ENCODE peak calls at places on chromosomes 11 and 22, in nine cellular contexts. V is thoracic aorta, C is bronchial epithelial cell, T is GM12865, U is cardiac muscle cell, X is kidney, F is AG10803, J is GM23338, L is body of pancreas. B is an unnamed sample.

GRCh38 chr11:120985718-120986569 is 38.0 kb upstream of the TBCEL start:
- DNase-seq in J (peak; percentile 79), C (peak; percentile 24), T (peak; percentile 30), X (peak; percentile 78), F (peak; percentile 45), U (peak; percentile 80), V (no peak), L (peak; percentile 70), B (no peak)

GRCh38 chr11:78952866-78953265 is 378.2 kb upstream of the NARS2 start:
- DNase-seq in T (no peak), U (no peak), V (no peak), L (no peak), C (no peak), J (no peak), X (no peak), F (no peak), B (no peak)

GRCh38 chr11:13269775-13270174 is 7.8 kb upstream of the BMAL1 start:
- DNase-seq in T (no peak), L (no peak), V (no peak), F (no peak), X (no peak), U (no peak), C (peak; percentile 74), J (no peak), B (no peak)

GRCh38 chr11:22567759-22568158 is 57.9 kb downstream of the FANCF start:
- DNase-seq in T (no peak), J (no peak), X (peak; percentile 39), U (no peak), V (no peak), C (no peak), F (no peak), L (no peak), B (no peak)

GRCh38 chr11:28835790-28836189 is 727.6 kb downstream of the METTL15 start:
- DNase-seq in C (peak; percentile 78), U (no peak), V (no peak), X (no peak), T (no peak), J (no peak), F (peak; percentile 75), L (no peak), B (peak; percentile 90)

GRCh38 chr11:10908215-10908990 is 50.5 kb upstream of the ZBED5 start:
- DNase-seq in T (no peak), C (no peak), F (peak; percentile 97), J (peak; percentile 74), L (peak; percentile 87), X (no peak), V (no peak), U (no peak), B (peak; percentile 97)

GRCh38 chr11:1401001-1401445 is 11.3 kb downstream of the BRSK2 start:
- DNase-seq in T (no peak), F (no peak), J (no peak), C (no peak), U (no peak), V (no peak), X (peak; percentile 49), L (no peak), B (no peak)

GRCh38 chr11:556175-556699 is 4.3 kb downstream of the LMNTD2 start:
- DNase-seq in C (no peak), J (peak; percentile 57), V (no peak), F (no peak), L (peak; percentile 46), T (no peak), U (peak; percentile 49), X (no peak), B (no peak)

GRCh38 chr11:34226210-34226609 is 120.8 kb downstream of the NAT10 start:
- DNase-seq in V (no peak), X (no peak), U (no peak), J (no peak), T (no peak), F (no peak), L (no peak), C (no peak), B (no peak)

GRCh38 chr11:34223907-34224306 is 118.5 kb downstream of the NAT10 start:
- DNase-seq in C (no peak), X (no peak), T (no peak), F (no peak), L (no peak), U (no peak), V (no peak), J (no peak), B (no peak)

GRCh38 chr11:34222030-34222429 is 116.6 kb downstream of the NAT10 start:
- DNase-seq in X (no peak), U (no peak), F (no peak), L (no peak), C (no peak), V (no peak), T (no peak), J (no peak), B (no peak)

GRCh38 chr11:34224434-34224966 is 119.1 kb downstream of the NAT10 start:
- DNase-seq in V (no peak), J (no peak), X (no peak), L (no peak), C (no peak), U (no peak), T (no peak), F (no peak), B (no peak)

GRCh38 chr11:34223021-34223813 is 117.8 kb downstream of the NAT10 start:
- DNase-seq in C (no peak), V (peak; percentile 30), X (peak; percentile 90), U (no peak), T (no peak), F (peak; percentile 87), L (peak; percentile 53), J (no peak), B (no peak)
- H3K4me3 ChIP-seq in C (no peak overlapping the region), V (peak overlapping the region; percentile 31), X (no peak overlapping the region), U (no peak overlapping the region), T (no peak overlapping the region), F (no peak overlapping the region), L (no peak overlapping the region), J (no peak overlapping the region), B (no peak overlapping the region)

GRCh38 chr11:118267486-118267885 is 3.4 kb upstream of the MPZL2 start:
- DNase-seq in C (peak; percentile 85), X (no peak), J (no peak), V (no peak), L (no peak), T (no peak), U (no peak), F (no peak), B (no peak)

GRCh38 chr11:118263109-118263508 is 988 bp downstream of the MPZL2 start:
- DNase-seq in L (peak; percentile 15), T (no peak), V (no peak), F (no peak), C (peak; percentile 13), X (no peak), U (no peak), J (no peak), B (no peak)

GRCh38 chr11:118264568-118265470 is 722 bp upstream of the MPZL2 start:
- DNase-seq in L (no peak), J (peak; percentile 22), X (no peak), U (no peak), V (no peak), T (no peak), C (peak; percentile 50), F (no peak), B (no peak)

GRCh38 chr11:118265954-118266353 is 1.9 kb upstream of the MPZL2 start:
- DNase-seq in C (peak; percentile 80), L (no peak), V (no peak), X (peak; percentile 88), U (no peak), J (no peak), T (no peak), F (no peak), B (no peak)

DNA sequence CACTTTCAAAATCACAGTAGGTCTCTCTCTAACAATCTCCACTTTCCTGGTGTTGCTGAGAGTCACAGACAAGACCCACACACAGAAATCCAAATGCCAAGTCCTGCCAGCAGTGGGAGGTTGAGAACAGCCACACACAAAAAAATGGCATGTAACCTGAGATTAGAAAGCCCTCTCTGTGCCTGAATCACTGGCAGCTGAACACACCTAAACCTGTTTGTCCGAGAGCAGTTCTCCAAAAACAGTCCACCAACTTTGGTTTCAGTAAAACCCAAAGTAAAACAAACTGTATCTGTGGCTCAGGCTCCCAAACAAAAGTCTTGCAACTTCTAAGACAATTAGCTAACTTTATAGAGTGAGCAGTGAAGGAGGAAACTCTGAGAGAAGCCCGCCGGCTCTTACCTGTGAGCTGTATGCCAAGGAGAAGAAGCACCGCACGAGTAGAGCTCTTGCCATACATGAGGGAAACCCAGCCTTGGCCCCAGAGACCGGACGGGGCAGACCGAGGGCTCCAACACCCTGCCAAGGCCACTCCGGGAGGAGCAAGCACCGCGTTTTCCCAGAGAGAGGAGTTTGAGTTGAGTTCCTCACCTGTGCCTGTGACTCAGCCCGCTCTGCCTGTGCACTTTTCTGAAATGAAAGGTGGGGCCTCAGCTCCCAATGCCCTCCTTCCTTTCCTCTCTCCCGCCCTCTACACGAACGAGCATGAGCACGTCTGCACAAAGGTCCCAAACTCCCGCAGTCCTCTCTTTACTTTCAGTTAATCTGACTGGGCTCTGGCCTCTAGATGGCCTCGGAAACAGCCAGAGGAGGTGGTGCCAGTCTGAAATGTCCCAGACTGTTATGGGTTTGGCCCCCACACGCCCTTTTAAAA is at the start of gene MPZL2:
- DNase-seq in T (no peak), C (peak; percentile 98), U (peak; percentile 17), X (peak; percentile 85), L (peak; percentile 85), F (no peak), J (peak; percentile 76), V (no peak), B (no peak)
- TF ChIP-seq CTCF in T (no peak), C (peak; percentile 38), U (no peak), X (no peak), L (no peak), F (no peak), J (no peak), V (no peak), B (no peak)

GRCh38 chr22:47310601-47311000 is 548.2 kb downstream of the TBC1D22A start:
- DNase-seq in T (no peak), X (no peak), C (peak; percentile 68), L (no peak), F (peak; percentile 16), V (no peak), J (no peak), U (no peak), B (no peak)
- H3K4me3 ChIP-seq in T (no peak overlapping the region), X (no peak overlapping the region), C (no peak overlapping the region), L (no peak overlapping the region), F (no peak overlapping the region), V (no peak overlapping the region), J (no peak overlapping the region), U (no peak overlapping the region), B (no peak overlapping the region)

GRCh38 chr11:59846556-59846955 is 1.3 kb upstream of the CBLIF start:
- DNase-seq in C (no peak), X (no peak), V (no peak), L (no peak), T (no peak), F (no peak), J (no peak), U (no peak), B (no peak)

GRCh38 chr11:59839615-59840014 is 5.7 kb downstream of the CBLIF start:
- DNase-seq in J (no peak), X (no peak), C (no peak), F (no peak), L (no peak), V (no peak), U (no peak), T (no peak), B (no peak)

GRCh38 chr11:59841514-59841913 is 3.8 kb downstream of the CBLIF start:
- DNase-seq in U (no peak), L (no peak), X (no peak), C (no peak), F (no peak), V (no peak), J (no peak), T (peak; percentile 6), B (no peak)

GRCh38 chr11:59845399-59845798 is at the start of gene CBLIF:
- DNase-seq in U (no peak), J (no peak), X (no peak), F (no peak), V (no peak), T (no peak), L (no peak), C (no peak), B (no peak)

GRCh38 chr11:59842316-59842715 is 3.0 kb downstream of the CBLIF start:
- DNase-seq in T (no peak), C (no peak), V (no peak), U (no peak), X (no peak), J (no peak), F (no peak), L (no peak), B (no peak)
- TF ChIP-seq CTCF in T (no peak), C (no peak), V (no peak), U (no peak), X (no peak), J (no peak), F (no peak), L (no peak), B (no peak)